ENCODE peak calls at places on chromosomes 6 and 20, in eight cellular contexts. A is neural progenitor cell, L is AG10803, D is left lung, C is bronchial epithelial cell, S is fibroblast of mammary gland, K is pancreas, O is heart right ventricle. G is an unnamed sample.

GRCh38 chr6:136562211-136562610 is 12.0 kb upstream of the MAP7 start:
- DNase-seq in A (no peak), L (no peak), D (no peak), C (no peak), S (no peak), K (no peak), O (no peak), G (no peak)

GRCh38 chr6:46473866-46474265 is 17.4 kb downstream of the RCAN2 start:
- DNase-seq in A (no peak), L (peak; percentile 56), D (no peak), C (no peak), S (peak; percentile 62), K (no peak), O (no peak), G (no peak)

GRCh38 chr6:160247457-160247883 is 11.2 kb downstream of the SLC22A2 start:
- DNase-seq in A (no peak), L (no peak), D (no peak), C (no peak), S (peak; percentile 8), K (no peak), O (peak; percentile 8), G (peak; percentile 76)

GRCh38 chr20:19308151-19308550 is 95.7 kb downstream of the SLC24A3 start:
- DNase-seq in A (no peak), L (no peak), D (no peak), C (no peak), S (no peak), K (no peak), O (no peak), G (no peak)

GRCh38 chr6:116108836-116109235 is 8.2 kb downstream of the NT5DC1 start:
- DNase-seq in A (no peak), L (no peak), D (no peak), C (no peak), S (no peak), K (no peak), O (no peak), G (no peak)

GRCh38 chr6:168871535-168872106 is 382.0 kb downstream of the THBS2 start:
- DNase-seq in A (no peak), L (no peak), D (no peak), C (no peak), S (no peak), K (no peak), O (no peak), G (no peak)

GRCh38 chr6:40807484-40807883 is 220.3 kb upstream of the LRFN2 start:
- DNase-seq in A (no peak), L (peak; percentile 39), D (no peak), C (peak; percentile 80), S (peak; percentile 16), K (no peak), O (no peak), G (no peak)

GRCh38 chr6:87822011-87822410 is 120.0 kb upstream of the AKIRIN2 start:
- DNase-seq in A (no peak), L (no peak), D (no peak), C (no peak), S (no peak), K (no peak), O (no peak), G (peak; percentile 37)

GRCh38 chr6:13184089-13184468 is 144.3 kb downstream of the TBC1D7 start:
- DNase-seq in A (no peak), L (no peak), D (no peak), C (no peak), S (no peak), K (no peak), O (no peak), G (no peak)

GRCh38 chr6:168152306-168152963 is 73.4 kb upstream of the FRMD1 start:
- DNase-seq in A (no peak), L (peak; percentile 20), D (no peak), C (no peak), S (no peak), K (no peak), O (no peak), G (peak; percentile 33)

GRCh38 chr6:15588966-15589634 is 73.7 kb downstream of the DTNBP1 start:
- DNase-seq in A (no peak), L (peak; percentile 76), D (no peak), C (peak; percentile 67), S (peak; percentile 84), K (no peak), O (no peak), G (peak; percentile 37)

GRCh38 chr20:44384423-44385027 is 29.0 kb downstream of the HNF4A start:
- DNase-seq in A (peak; percentile 85), L (peak; percentile 48), D (peak; percentile 74), C (peak; percentile 57), S (peak; percentile 66), K (peak; percentile 90), O (peak; percentile 72), G (peak; percentile 60)

GRCh38 chr20:25061103-25061799 is 3.3 kb upstream of the ACSS1 start:
- DNase-seq in A (no peak), L (no peak), D (peak; percentile 22), C (no peak), S (no peak), K (peak; percentile 63), O (no peak), G (no peak)

DNA sequence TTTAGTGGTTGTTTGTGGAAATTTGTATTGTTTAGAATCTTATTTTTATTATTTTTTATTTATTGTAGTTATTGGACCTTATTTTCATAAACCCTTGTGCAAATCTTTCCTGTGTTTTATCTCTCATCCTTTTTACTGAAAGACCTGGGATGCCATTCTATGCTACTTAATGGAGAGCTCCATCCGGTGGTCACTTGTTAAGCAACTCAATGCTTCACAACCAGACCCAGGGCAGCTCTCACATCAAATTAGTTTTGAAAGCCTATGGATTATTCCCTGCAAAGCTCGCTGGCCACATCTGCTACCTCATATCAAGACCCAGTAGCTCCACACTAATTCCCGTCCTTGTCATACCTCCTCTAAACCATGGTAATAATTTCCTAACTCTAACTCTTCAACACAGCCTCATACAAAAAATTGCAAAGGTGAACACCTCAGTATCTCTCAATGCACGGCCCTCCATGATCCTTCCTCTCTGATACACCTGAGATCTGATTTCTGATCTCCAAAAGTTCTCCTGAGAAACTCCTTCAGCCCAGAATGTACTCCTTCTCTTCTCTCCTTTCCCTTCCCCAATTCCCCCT is 296.6 kb upstream of the MANEA start:
- DNase-seq in A (peak; percentile 79), L (no peak), D (no peak), C (peak; percentile 31), S (peak; percentile 17), K (no peak), O (peak; percentile 9), G (peak; percentile 1)
- TF ChIP-seq CTCF in A (peak; percentile 66), L (no peak), D (no peak), C (peak; percentile 40), S (peak; percentile 23), K (no peak), O (no peak), G (no peak)

GRCh38 chr6:81755536-81755935 is 3.1 kb upstream of the TENT5A start:
- DNase-seq in A (no peak), L (no peak), D (no peak), C (no peak), S (no peak), K (no peak), O (no peak), G (peak; percentile 75)
- H3K4me3 ChIP-seq in A (no peak overlapping the region), L (no peak overlapping the region), D (no peak overlapping the region), C (no peak overlapping the region), S (no peak overlapping the region), K (no peak overlapping the region), O (no peak overlapping the region), G (no peak overlapping the region)

GRCh38 chr6:125749864-125750691 is 646 bp downstream of the HEY2 start:
- DNase-seq in A (peak; percentile 53), L (no peak), D (no peak), C (no peak), S (no peak), K (no peak), O (peak; percentile 43), G (no peak)

GRCh38 chr6:125749112-125749863 is at the start of gene HEY2:
- DNase-seq in A (peak; percentile 95), L (peak; percentile 83), D (peak; percentile 91), C (peak; percentile 74), S (peak; percentile 80), K (peak; percentile 96), O (peak; percentile 93), G (peak; percentile 90)

GRCh38 chr6:125746731-125747588 is 2.5 kb upstream of the HEY2 start:
- DNase-seq in A (peak; percentile 93), L (peak; percentile 15), D (peak; percentile 46), C (peak; percentile 69), S (peak; percentile 35), K (no peak), O (peak; percentile 87), G (peak; percentile 73)

GRCh38 chr6:125747589-125748533 is 1.6 kb upstream of the HEY2 start:
- DNase-seq in A (peak; percentile 69), L (no peak), D (peak; percentile 35), C (no peak), S (no peak), K (peak; percentile 85), O (peak; percentile 48), G (no peak)

DNA sequence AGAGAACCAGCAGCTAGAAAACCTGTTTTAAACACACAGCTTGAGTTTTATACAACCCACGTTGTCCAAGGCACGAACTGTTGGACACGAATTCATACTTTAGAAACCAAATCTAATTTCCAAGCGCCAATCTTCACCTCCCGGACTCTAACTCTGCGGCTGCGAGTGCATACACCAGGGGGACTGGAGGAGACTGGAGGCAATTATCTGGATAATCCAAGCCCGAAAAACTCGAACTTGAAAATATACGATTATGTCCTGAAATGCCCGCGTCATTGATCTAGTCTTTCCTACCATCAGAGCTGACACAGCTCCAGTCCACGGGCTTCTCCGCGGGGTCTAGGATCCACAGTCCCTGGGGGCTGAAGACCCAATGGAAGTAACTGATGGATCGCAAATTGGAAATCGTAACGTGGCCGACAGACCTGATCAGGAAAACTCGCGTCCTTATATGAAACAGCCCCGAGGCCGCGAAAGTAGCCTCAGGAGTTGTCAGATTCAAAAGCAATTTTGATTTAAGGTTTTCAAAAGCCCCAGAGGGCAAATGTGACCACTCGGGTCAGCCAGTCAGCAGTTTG is 809 bp upstream of the HEY2 start:
- DNase-seq in A (peak; percentile 29), L (peak; percentile 3), D (no peak), C (peak; percentile 20), S (peak; percentile 20), K (no peak), O (no peak), G (peak; percentile 23)
- TF ChIP-seq CTCF in A (peak; percentile 14), L (peak; percentile 13), D (no peak), C (no peak), S (peak; percentile 9), K (no peak), O (no peak), G (no peak)

GRCh38 chr6:26595669-26596269 is 984 bp upstream of the ABT1 start:
- DNase-seq in A (peak; percentile 97), L (peak; percentile 84), D (peak; percentile 92), C (peak; percentile 64), S (peak; percentile 85), K (peak; percentile 92), O (peak; percentile 90), G (peak; percentile 89)

GRCh38 chr6:26593278-26594127 is 3.2 kb upstream of the ABT1 start:
- DNase-seq in A (no peak), L (no peak), D (no peak), C (no peak), S (no peak), K (no peak), O (no peak), G (no peak)

GRCh38 chr6:26594128-26594493 is 2.6 kb upstream of the ABT1 start:
- DNase-seq in A (no peak), L (no peak), D (no peak), C (no peak), S (no peak), K (no peak), O (no peak), G (no peak)

GRCh38 chr6:26596579-26597388 is at the start of gene ABT1:
- DNase-seq in A (peak; percentile 99), L (peak; percentile 98), D (peak; percentile 96), C (peak; percentile 95), S (peak; percentile 99), K (peak; percentile 99), O (peak; percentile 99), G (peak; percentile 99)

GRCh38 chr6:26594730-26595632 is 1.8 kb upstream of the ABT1 start:
- DNase-seq in A (peak; percentile 70), L (peak; percentile 70), D (no peak), C (peak; percentile 73), S (peak; percentile 89), K (no peak), O (no peak), G (peak; percentile 57)
- H3K4me3 ChIP-seq in A (peak overlapping the region; percentile 71), L (peak overlapping the region; percentile 100), D (peak overlapping the region; percentile 93), C (no peak overlapping the region), S (peak overlapping the region; percentile 99), K (no peak overlapping the region), O (peak overlapping the region; percentile 87), G (peak overlapping the region; percentile 100)

G was measured in fibroblast of villous mesenchyme.